ENCODE peak calls at places on chromosomes 1 and 21, in four cellular contexts. F is left colon; S is left cardiac atrium; M is activated T-helper 1 cell treated with anti-CD3 and anti-CD28 coated beads, Interleukin-12 subunit alpha, Interleukin-12 subunit beta, Interleukin-2, Interleukin-4 antibody, amounts not matched to agents 30 ng/mL and 10 ng/mL and 1 ng/mL, durations not matched to agents 14 hours and 24 hours and 36 hours. N is an unnamed sample.

GRCh38 chr1:60041783-60042182 is 31.8 kb downstream of the C1orf87 start:
- DNase-seq in F (no peak), S (no peak), M (no peak), N (no peak)

GRCh38 chr1:198794498-198794897 is 155.7 kb downstream of the PTPRC start:
- DNase-seq in F (no peak), S (no peak), M (no peak), N (no peak)

GRCh38 chr1:14570514-14570913 is 28.0 kb upstream of the KAZN start:
- DNase-seq in F (no peak), S (no peak), M (no peak), N (no peak)

GRCh38 chr1:147077081-147077480 is 95.2 kb downstream of the PRKAB2 start:
- DNase-seq in F (no peak), S (no peak), M (no peak), N (no peak)

GRCh38 chr1:61131716-61132115 is 49.4 kb downstream of the NFIA start:
- DNase-seq in F (no peak), S (no peak), M (no peak), N (no peak)

GRCh38 chr1:14561014-14561693 is 37.3 kb upstream of the KAZN start:
- DNase-seq in F (no peak), S (no peak), M (no peak), N (no peak)

GRCh38 chr1:185972096-185972875 is 238.1 kb downstream of the HMCN1 start:
- DNase-seq in F (no peak), S (no peak), M (no peak), N (no peak)

GRCh38 chr1:112674986-112675727 is 698 bp downstream of the MOV10 start:
- DNase-seq in F (peak), S (peak), M (peak), N (peak)

GRCh38 chr1:67332653-67333529 is 25.2 kb downstream of the IL12RB2 start:
- DNase-seq in F (no peak), S (no peak), M (peak), N (no peak)

GRCh38 chr1:93904228-93904627 is 5.0 kb downstream of the GCLM start:
- DNase-seq in F (no peak), S (no peak), M (no peak), N (no peak)

GRCh38 chr1:166379447-166379846 is 212.6 kb upstream of the FAM78B start:
- DNase-seq in F (no peak), S (peak), M (no peak), N (no peak)

GRCh38 chr1:67171978-67172377 is 5.7 kb downstream of the IL23R start:
- DNase-seq in F (no peak), S (no peak), M (no peak), N (no peak)

GRCh38 chr1:198132060-198132781 is 24.6 kb upstream of the NEK7 start:
- DNase-seq in F (no peak), S (no peak), M (no peak), N (no peak)

GRCh38 chr21:38798481-38798882 is 7.2 kb upstream of the ETS2 start:
- DNase-seq in F (peak), S (peak), M (no peak), N (no peak)

GRCh38 chr1:181117648-181118449 is 29.3 kb downstream of the IER5 start:
- DNase-seq in F (no peak), S (no peak), M (no peak), N (no peak)

GRCh38 chr1:2256430-2257244 is 28.5 kb downstream of the SKI start:
- DNase-seq in F (no peak), S (no peak), M (no peak), N (no peak)

GRCh38 chr1:12049625-12050024 is 13.5 kb upstream of the TNFRSF8 start:
- DNase-seq in F (no peak), S (no peak), M (no peak), N (no peak)

GRCh38 chr1:77605246-77606026 is 77.0 kb downstream of the ZZZ3 start:
- DNase-seq in F (peak), S (peak), M (no peak), N (peak)

GRCh38 chr1:48526045-48526714 is 54.2 kb upstream of the SPATA6 start:
- DNase-seq in F (peak), S (peak), M (no peak), N (no peak)

GRCh38 chr1:111515291-111516007 is 12.0 kb upstream of the ADORA3 start:
- DNase-seq in F (peak), S (peak), M (no peak), N (peak)

GRCh38 chr1:151006331-151007052 is at the start of gene MINDY1:
- DNase-seq in F (peak), S (peak), M (peak), N (peak)

GRCh38 chr21:41170442-41170841 is 2.5 kb downstream of the BACE2 start:
- DNase-seq in F (peak), S (peak), M (no peak), N (peak)

GRCh38 chr1:12745126-12745991 is 641 bp upstream of the CFAP107 start:
- DNase-seq in F (no peak), S (no peak), M (no peak), N (no peak)

GRCh38 chr1:165129568-165130164 is 226.8 kb downstream of the LMX1A start:
- DNase-seq in F (peak), S (peak), M (peak), N (no peak)

GRCh38 chr1:8667869-8668595 is 149.4 kb downstream of the RERE start:
- DNase-seq in F (no peak), S (peak), M (no peak), N (no peak)

GRCh38 chr1:176855434-176855745 is 309.1 kb downstream of the ASTN1 start:
- DNase-seq in F (no peak), S (no peak), M (no peak), N (no peak)